ENCODE peak calls at places on chromosomes 16 and 17, in ten cellular contexts. One of them, this sample, is unnamed.

GRCh38 chr17:35764123-35764991 is 3.7 kb downstream of the C17orf50 start:
- DNase-seq in prostate gland: peak
- DNase-seq in endothelial cell of umbilical vein: peak
- DNase-seq in lung: peak
- DNase-seq in astrocyte: peak
- DNase-seq in left ventricle myocardium inferior: peak
- DNase-seq in neural progenitor cell: peak
- DNase-seq in sigmoid colon: peak
- DNase-seq in tibial artery: peak
- DNase-seq in ascending aorta: peak
- DNase-seq in this sample: no peak

GRCh38 chr16:1349351-1349750 is 2.3 kb downstream of the TSR3 start:
- DNase-seq in astrocyte: no peak
- DNase-seq in endothelial cell of umbilical vein: no peak
- DNase-seq in ascending aorta: no peak
- DNase-seq in tibial artery: no peak
- DNase-seq in neural progenitor cell: no peak
- DNase-seq in sigmoid colon: no peak
- DNase-seq in prostate gland: no peak
- DNase-seq in left ventricle myocardium inferior: no peak
- DNase-seq in lung: no peak
- DNase-seq in this sample: no peak

GRCh38 chr17:17413821-17414220 is 63.0 kb upstream of the MED9 start:
- DNase-seq in ascending aorta: no peak
- DNase-seq in left ventricle myocardium inferior: no peak
- DNase-seq in prostate gland: no peak
- DNase-seq in neural progenitor cell: no peak
- DNase-seq in tibial artery: no peak
- DNase-seq in sigmoid colon: peak
- DNase-seq in lung: no peak
- DNase-seq in endothelial cell of umbilical vein: no peak
- DNase-seq in astrocyte: no peak
- DNase-seq in this sample: no peak

GRCh38 chr17:58328195-58329034 is at the start of gene TSPOAP1:
- DNase-seq in neural progenitor cell: peak
- DNase-seq in prostate gland: no peak
- DNase-seq in ascending aorta: no peak
- DNase-seq in endothelial cell of umbilical vein: no peak
- DNase-seq in lung: no peak
- DNase-seq in astrocyte: no peak
- DNase-seq in sigmoid colon: no peak
- DNase-seq in left ventricle myocardium inferior: peak
- DNase-seq in tibial artery: no peak
- DNase-seq in this sample: no peak

GRCh38 chr17:32518856-32519768 is 32.3 kb downstream of the CDK5R1 start:
- DNase-seq in endothelial cell of umbilical vein: peak
- DNase-seq in ascending aorta: no peak
- DNase-seq in astrocyte: peak
- DNase-seq in neural progenitor cell: peak
- DNase-seq in lung: no peak
- DNase-seq in prostate gland: peak
- DNase-seq in left ventricle myocardium inferior: peak
- DNase-seq in tibial artery: no peak
- DNase-seq in sigmoid colon: peak
- DNase-seq in this sample: no peak

GRCh38 chr16:6926341-6926740 is 406.3 kb upstream of the RBFOX1 start:
- DNase-seq in ascending aorta: no peak
- DNase-seq in lung: no peak
- DNase-seq in neural progenitor cell: no peak
- DNase-seq in endothelial cell of umbilical vein: no peak
- DNase-seq in left ventricle myocardium inferior: no peak
- DNase-seq in tibial artery: no peak
- DNase-seq in prostate gland: no peak
- DNase-seq in sigmoid colon: no peak
- DNase-seq in astrocyte: no peak
- DNase-seq in this sample: no peak

GRCh38 chr16:370980-371728 is 816 bp upstream of the MRPL28 start:
- DNase-seq in endothelial cell of umbilical vein: no peak
- DNase-seq in left ventricle myocardium inferior: no peak
- DNase-seq in prostate gland: no peak
- DNase-seq in astrocyte: no peak
- DNase-seq in lung: no peak
- DNase-seq in sigmoid colon: peak
- DNase-seq in neural progenitor cell: no peak
- DNase-seq in tibial artery: no peak
- DNase-seq in ascending aorta: no peak
- DNase-seq in this sample: no peak

GRCh38 chr17:57114085-57114673 is 29.1 kb downstream of the AKAP1 start:
- DNase-seq in lung: no peak
- DNase-seq in prostate gland: no peak
- DNase-seq in endothelial cell of umbilical vein: peak
- DNase-seq in left ventricle myocardium inferior: peak
- DNase-seq in ascending aorta: no peak
- DNase-seq in sigmoid colon: no peak
- DNase-seq in astrocyte: no peak
- DNase-seq in tibial artery: peak
- DNase-seq in neural progenitor cell: peak
- DNase-seq in this sample: no peak

GRCh38 chr17:55458977-55459376 is 37.3 kb upstream of the MMD start:
- DNase-seq in endothelial cell of umbilical vein: peak
- DNase-seq in prostate gland: no peak
- DNase-seq in left ventricle myocardium inferior: no peak
- DNase-seq in sigmoid colon: no peak
- DNase-seq in lung: no peak
- DNase-seq in ascending aorta: no peak
- DNase-seq in astrocyte: peak
- DNase-seq in tibial artery: no peak
- DNase-seq in neural progenitor cell: no peak
- DNase-seq in this sample: no peak

GRCh38 chr16:17105239-17105721 is 365.5 kb downstream of the XYLT1 start:
- DNase-seq in tibial artery: no peak
- DNase-seq in prostate gland: no peak
- DNase-seq in left ventricle myocardium inferior: no peak
- DNase-seq in lung: no peak
- DNase-seq in sigmoid colon: no peak
- DNase-seq in neural progenitor cell: peak
- DNase-seq in ascending aorta: no peak
- DNase-seq in endothelial cell of umbilical vein: no peak
- DNase-seq in astrocyte: peak
- DNase-seq in this sample: no peak

GRCh38 chr16:52436646-52437645 is 110.0 kb downstream of the TOX3 start:
- DNase-seq in lung: no peak
- DNase-seq in ascending aorta: no peak
- DNase-seq in neural progenitor cell: no peak
- DNase-seq in prostate gland: no peak
- DNase-seq in endothelial cell of umbilical vein: no peak
- DNase-seq in astrocyte: no peak
- DNase-seq in tibial artery: no peak
- DNase-seq in sigmoid colon: no peak
- DNase-seq in left ventricle myocardium inferior: no peak
- DNase-seq in this sample: no peak

GRCh38 chr17:38867179-38867994 is 2.5 kb upstream of the LASP1 start:
- DNase-seq in tibial artery: peak
- DNase-seq in left ventricle myocardium inferior: peak
- DNase-seq in endothelial cell of umbilical vein: peak
- DNase-seq in prostate gland: no peak
- DNase-seq in lung: peak
- DNase-seq in astrocyte: peak
- DNase-seq in neural progenitor cell: peak
- DNase-seq in sigmoid colon: peak
- DNase-seq in ascending aorta: no peak
- DNase-seq in this sample: no peak

GRCh38 chr16:57681950-57682728 is 12.5 kb upstream of the DRC7 start:
- DNase-seq in endothelial cell of umbilical vein: no peak
- DNase-seq in astrocyte: no peak
- DNase-seq in neural progenitor cell: no peak
- DNase-seq in ascending aorta: no peak
- DNase-seq in sigmoid colon: peak
- DNase-seq in prostate gland: no peak
- DNase-seq in left ventricle myocardium inferior: no peak
- DNase-seq in lung: no peak
- DNase-seq in tibial artery: no peak
- DNase-seq in this sample: no peak

GRCh38 chr16:82936941-82937551 is 310.3 kb downstream of the CDH13 start:
- DNase-seq in astrocyte: peak
- DNase-seq in sigmoid colon: no peak
- DNase-seq in neural progenitor cell: no peak
- DNase-seq in tibial artery: no peak
- DNase-seq in prostate gland: no peak
- DNase-seq in endothelial cell of umbilical vein: peak
- DNase-seq in ascending aorta: no peak
- DNase-seq in left ventricle myocardium inferior: no peak
- DNase-seq in lung: no peak
- DNase-seq in this sample: peak

GRCh38 chr17:1271441-1271840 is 1.2 kb downstream of the BHLHA9 start:
- DNase-seq in astrocyte: no peak
- DNase-seq in ascending aorta: no peak
- DNase-seq in lung: no peak
- DNase-seq in endothelial cell of umbilical vein: no peak
- DNase-seq in sigmoid colon: no peak
- DNase-seq in tibial artery: no peak
- DNase-seq in prostate gland: no peak
- DNase-seq in left ventricle myocardium inferior: no peak
- DNase-seq in neural progenitor cell: no peak
- DNase-seq in this sample: no peak

GRCh38 chr17:549197-550040 is 165.2 kb downstream of the VPS53 start:
- DNase-seq in endothelial cell of umbilical vein: peak
- DNase-seq in sigmoid colon: no peak
- DNase-seq in prostate gland: no peak
- DNase-seq in tibial artery: no peak
- DNase-seq in ascending aorta: no peak
- DNase-seq in lung: no peak
- DNase-seq in astrocyte: peak
- DNase-seq in neural progenitor cell: no peak
- DNase-seq in left ventricle myocardium inferior: no peak
- DNase-seq in this sample: peak

GRCh38 chr16:84557504-84557903 is 53.0 kb upstream of the MEAK7 start:
- DNase-seq in neural progenitor cell: no peak
- DNase-seq in tibial artery: no peak
- DNase-seq in ascending aorta: no peak
- DNase-seq in astrocyte: peak
- DNase-seq in sigmoid colon: no peak
- DNase-seq in lung: no peak
- DNase-seq in endothelial cell of umbilical vein: no peak
- DNase-seq in left ventricle myocardium inferior: no peak
- DNase-seq in prostate gland: no peak
- DNase-seq in this sample: no peak

DNA sequence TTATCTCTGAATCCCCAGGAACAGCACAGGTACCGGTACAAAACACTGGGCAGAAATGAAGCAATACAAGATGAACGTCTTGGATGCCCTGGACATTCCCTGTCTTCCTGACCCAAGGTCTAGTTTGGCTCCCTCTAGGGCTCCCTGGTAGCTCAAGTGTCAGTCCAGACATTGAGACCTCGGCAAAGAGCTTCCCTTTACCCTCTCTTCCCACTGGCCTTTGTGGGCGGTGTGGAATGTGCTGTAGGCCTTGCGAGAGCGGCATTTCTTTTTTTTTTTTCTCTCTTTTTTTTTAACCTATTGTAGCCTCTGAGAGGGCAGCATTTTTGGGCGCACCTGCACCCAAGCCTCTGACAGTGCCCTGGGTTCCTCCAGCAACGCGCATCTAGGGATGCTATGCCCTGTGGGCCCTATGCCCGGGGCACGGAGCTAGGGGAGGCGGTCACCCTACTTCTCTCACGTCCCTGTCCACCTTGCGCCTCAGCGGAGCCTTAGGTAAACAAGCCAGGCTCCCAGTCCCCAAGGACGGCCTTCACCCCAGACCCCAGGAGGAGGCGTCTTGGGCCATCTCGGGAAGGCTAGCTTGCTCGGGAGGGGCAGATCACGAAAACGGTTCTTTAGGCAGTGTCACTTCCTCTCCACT is 1.2 kb upstream of the NFATC3 start:
- DNase-seq in ascending aorta: no peak
- DNase-seq in prostate gland: no peak
- DNase-seq in tibial artery: no peak
- DNase-seq in left ventricle myocardium inferior: no peak
- DNase-seq in lung: no peak
- DNase-seq in sigmoid colon: peak
- DNase-seq in endothelial cell of umbilical vein: no peak
- DNase-seq in neural progenitor cell: peak
- DNase-seq in astrocyte: peak
- DNase-seq in this sample: no peak
- TF ChIP-seq CTCF in ascending aorta: no peak
- TF ChIP-seq CTCF in prostate gland: no peak
- TF ChIP-seq CTCF in tibial artery: no peak
- TF ChIP-seq CTCF in left ventricle myocardium inferior: no peak
- TF ChIP-seq CTCF in lung: no peak
- TF ChIP-seq CTCF in sigmoid colon: no peak
- TF ChIP-seq CTCF in endothelial cell of umbilical vein: no peak
- TF ChIP-seq CTCF in neural progenitor cell: no peak
- TF ChIP-seq CTCF in astrocyte: no peak
- TF ChIP-seq CTCF in this sample: no peak

DNA sequence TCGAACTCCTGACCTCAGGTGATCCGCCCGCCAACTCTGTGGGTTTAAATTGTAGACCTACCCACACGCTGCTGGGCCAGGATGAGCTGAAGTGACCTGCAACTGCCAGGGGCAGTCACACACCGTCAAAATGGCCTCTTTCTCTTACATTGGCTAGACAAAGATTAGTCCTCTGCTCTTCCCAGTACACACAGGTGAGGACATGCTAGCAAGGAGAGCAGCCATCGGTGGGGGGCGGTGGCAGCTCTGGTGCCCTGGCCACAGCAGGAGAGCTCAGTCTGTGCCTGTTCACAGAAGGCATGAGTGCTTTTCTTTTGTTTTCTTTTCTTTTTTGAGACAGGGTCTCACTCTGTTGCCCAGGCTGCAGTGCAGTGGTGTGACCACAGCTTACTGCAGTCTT is 29.7 kb downstream of the WIPI1 start:
- DNase-seq in endothelial cell of umbilical vein: no peak
- DNase-seq in left ventricle myocardium inferior: no peak
- DNase-seq in neural progenitor cell: no peak
- DNase-seq in lung: no peak
- DNase-seq in sigmoid colon: no peak
- DNase-seq in astrocyte: no peak
- DNase-seq in prostate gland: no peak
- DNase-seq in tibial artery: no peak
- DNase-seq in ascending aorta: no peak
- DNase-seq in this sample: no peak
- H3K4me3 ChIP-seq in endothelial cell of umbilical vein: no peak
- H3K4me3 ChIP-seq in left ventricle myocardium inferior: no peak
- H3K4me3 ChIP-seq in neural progenitor cell: no peak
- H3K4me3 ChIP-seq in lung: no peak
- H3K4me3 ChIP-seq in sigmoid colon: no peak
- H3K4me3 ChIP-seq in astrocyte: no peak
- H3K4me3 ChIP-seq in prostate gland: no peak
- H3K4me3 ChIP-seq in tibial artery: no peak
- H3K4me3 ChIP-seq in ascending aorta: no peak
- H3K4me3 ChIP-seq in this sample: no peak

GRCh38 chr16:10181196-10182162 is 749 bp downstream of the GRIN2A start:
- DNase-seq in left ventricle myocardium inferior: peak
- DNase-seq in tibial artery: peak
- DNase-seq in lung: peak
- DNase-seq in sigmoid colon: peak
- DNase-seq in endothelial cell of umbilical vein: peak
- DNase-seq in astrocyte: peak
- DNase-seq in neural progenitor cell: peak
- DNase-seq in ascending aorta: no peak
- DNase-seq in prostate gland: peak
- DNase-seq in this sample: no peak
- H3K27ac ChIP-seq in left ventricle myocardium inferior: no peak
- H3K27ac ChIP-seq in tibial artery: no peak
- H3K27ac ChIP-seq in lung: no peak
- H3K27ac ChIP-seq in sigmoid colon: no peak
- H3K27ac ChIP-seq in endothelial cell of umbilical vein: no peak
- H3K27ac ChIP-seq in astrocyte: no peak
- H3K27ac ChIP-seq in neural progenitor cell: no peak
- H3K27ac ChIP-seq in ascending aorta: no peak
- H3K27ac ChIP-seq in prostate gland: no peak
- H3K27ac ChIP-seq in this sample: no peak

GRCh38 chr16:8631373-8631772 is 9.9 kb downstream of the METTL22 start:
- DNase-seq in endothelial cell of umbilical vein: no peak
- DNase-seq in sigmoid colon: no peak
- DNase-seq in lung: no peak
- DNase-seq in prostate gland: no peak
- DNase-seq in ascending aorta: no peak
- DNase-seq in left ventricle myocardium inferior: no peak
- DNase-seq in astrocyte: no peak
- DNase-seq in neural progenitor cell: no peak
- DNase-seq in tibial artery: no peak
- DNase-seq in this sample: no peak
- TF ChIP-seq CTCF in endothelial cell of umbilical vein: no peak
- TF ChIP-seq CTCF in sigmoid colon: no peak
- TF ChIP-seq CTCF in lung: no peak
- TF ChIP-seq CTCF in prostate gland: no peak
- TF ChIP-seq CTCF in ascending aorta: no peak
- TF ChIP-seq CTCF in left ventricle myocardium inferior: no peak
- TF ChIP-seq CTCF in astrocyte: no peak
- TF ChIP-seq CTCF in neural progenitor cell: no peak
- TF ChIP-seq CTCF in tibial artery: no peak
- TF ChIP-seq CTCF in this sample: no peak